ENCODE peak calls at places on chromosome 1, in ten cellular contexts. Q is neural crest cell; A is ovary; H is lower lobe of right lung; W is HFF-Myc; V is cardiac muscle cell; I is GM10248; U is heart left ventricle; J is AG04449; M is activated CD8-positive, alpha-beta T cell treated with anti-CD3 and anti-CD28 coated beads for 36 hours. Z is an unnamed sample.

GRCh38 chr1:221439734-221440436 is 302.0 kb downstream of the DUSP10 start:
- DNase-seq in H (no peak), Q (no peak), J (peak), W (peak), M (peak), A (no peak), I (no peak), U (no peak), V (peak), Z (no peak)

GRCh38 chr1:187787696-187788095 is 958.9 kb downstream of the PLA2G4A start:
- DNase-seq in A (no peak), W (no peak), Q (no peak), M (no peak), I (no peak), H (no peak), V (no peak), J (no peak), U (no peak), Z (no peak)

GRCh38 chr1:22143586-22144033 is 713 bp upstream of the WNT4 start:
- DNase-seq in I (no peak), J (no peak), H (no peak), V (no peak), Q (no peak), A (no peak), W (no peak), M (no peak), U (no peak), Z (no peak)

GRCh38 chr1:3746389-3746783 is 5.9 kb upstream of the CCDC27 start:
- DNase-seq in M (no peak), A (no peak), U (peak), J (no peak), W (no peak), H (peak), I (no peak), V (no peak), Q (no peak), Z (no peak)

GRCh38 chr1:109621402-109622101 is 1.9 kb downstream of the AMPD2 start:
- DNase-seq in I (peak), J (no peak), M (peak), V (no peak), A (no peak), Q (no peak), U (no peak), W (no peak), H (no peak), Z (no peak)

GRCh38 chr1:46166521-46167462 is 8.1 kb upstream of the TSPAN1 start:
- DNase-seq in H (peak), V (no peak), Q (no peak), M (peak), W (no peak), I (peak), U (peak), A (peak), J (no peak), Z (peak)

GRCh38 chr1:206674745-206675175 is 9.9 kb upstream of the MAPKAPK2 start:
- DNase-seq in J (peak), I (no peak), W (peak), H (peak), A (peak), V (peak), M (no peak), U (peak), Q (no peak), Z (peak)

GRCh38 chr1:110948038-110948810 is 15.5 kb downstream of the LRIF1 start:
- DNase-seq in M (no peak), Q (no peak), I (no peak), H (no peak), U (no peak), V (peak), J (no peak), W (no peak), A (no peak), Z (no peak)

GRCh38 chr1:19496529-19496877 is 11.2 kb upstream of the CAPZB start:
- DNase-seq in A (no peak), I (no peak), U (no peak), M (no peak), V (no peak), Q (no peak), H (no peak), J (no peak), W (no peak), Z (no peak)

GRCh38 chr1:183863852-183864251 is 58.9 kb downstream of the RGL1 start:
- DNase-seq in J (no peak), M (no peak), U (no peak), A (no peak), I (no peak), Q (no peak), V (no peak), H (no peak), W (no peak), Z (no peak)

GRCh38 chr1:117258791-117259190 is 48.1 kb upstream of the VTCN1 start:
- DNase-seq in A (no peak), I (no peak), J (no peak), M (no peak), H (no peak), V (no peak), U (no peak), Q (no peak), W (no peak), Z (no peak)

GRCh38 chr1:203219934-203220333 is 9.5 kb downstream of the CHIT1 start:
- DNase-seq in M (peak), W (no peak), U (no peak), I (no peak), A (no peak), V (no peak), Q (no peak), H (no peak), J (no peak), Z (no peak)

GRCh38 chr1:14924455-14925325 is 228.9 kb upstream of the TMEM51 start:
- DNase-seq in J (no peak), H (peak), U (no peak), M (peak), W (no peak), I (peak), A (peak), V (peak), Q (peak), Z (peak)

GRCh38 chr1:229440821-229441537 is 7.1 kb upstream of the ACTA1 start:
- DNase-seq in U (peak), M (peak), H (no peak), V (peak), W (no peak), A (no peak), Q (no peak), J (peak), I (peak), Z (no peak)

GRCh38 chr1:158200509-158200908 is 19.8 kb downstream of the CD1D start:
- DNase-seq in M (no peak), V (no peak), A (no peak), U (no peak), W (no peak), J (no peak), Q (no peak), I (no peak), H (no peak), Z (no peak)

GRCh38 chr1:27551170-27551952 is 52.6 kb downstream of the AHDC1 start:
- DNase-seq in I (no peak), W (no peak), M (no peak), A (no peak), V (no peak), Q (no peak), H (no peak), U (peak), J (no peak), Z (no peak)

GRCh38 chr1:87284456-87285240 is 44.0 kb upstream of the LMO4 start:
- DNase-seq in Q (no peak), M (no peak), H (no peak), V (no peak), A (no peak), J (no peak), U (no peak), W (no peak), I (no peak), Z (no peak)

GRCh38 chr1:242877229-242877628 is 352.7 kb upstream of the PLD5 start:
- DNase-seq in U (no peak), H (no peak), V (no peak), W (no peak), J (no peak), M (no peak), Q (no peak), A (no peak), I (no peak), Z (no peak)

GRCh38 chr1:11730429-11730861 is 5.5 kb upstream of the AGTRAP start:
- DNase-seq in M (peak), Q (no peak), U (no peak), W (no peak), J (no peak), A (no peak), V (peak), H (no peak), I (peak), Z (no peak)

GRCh38 chr1:42849944-42850343 is 3.5 kb downstream of the ZNF691 start:
- DNase-seq in V (no peak), J (no peak), H (no peak), A (no peak), W (no peak), I (no peak), M (no peak), U (no peak), Q (no peak), Z (no peak)

GRCh38 chr1:84982395-84982794 is 14.5 kb downstream of the MCOLN2 start:
- DNase-seq in W (no peak), Q (no peak), A (no peak), I (no peak), V (no peak), H (no peak), M (no peak), J (no peak), U (no peak), Z (no peak)

GRCh38 chr1:47478090-47478489 is 40.2 kb downstream of the FOXD2 start:
- DNase-seq in U (no peak), J (no peak), I (no peak), Q (no peak), W (no peak), H (peak), V (peak), A (no peak), M (no peak), Z (peak)

GRCh38 chr1:64042331-64043100 is 160.9 kb upstream of the UBE2U start:
- DNase-seq in Q (no peak), J (peak), U (peak), I (no peak), H (no peak), W (peak), V (peak), A (peak), M (no peak), Z (no peak)

GRCh38 chr1:77825356-77825709 is 45.9 kb downstream of the MIGA1 start:
- DNase-seq in A (no peak), J (peak), M (peak), I (peak), U (no peak), Q (no peak), H (no peak), V (peak), W (peak), Z (no peak)

GRCh38 chr1:108801101-108801500 is 54.6 kb downstream of the STXBP3 start:
- DNase-seq in A (no peak), U (no peak), M (no peak), H (no peak), V (peak), W (no peak), J (no peak), I (no peak), Q (no peak), Z (no peak)

GRCh38 chr1:163999131-163999530 is 559.9 kb upstream of the PBX1 start:
- DNase-seq in M (no peak), W (no peak), V (no peak), U (no peak), J (no peak), Q (no peak), H (no peak), I (no peak), A (no peak), Z (no peak)

GRCh38 chr1:61993331-61993961 is 201.2 kb upstream of the L1TD1 start:
- DNase-seq in V (peak), M (no peak), W (no peak), U (no peak), A (no peak), H (no peak), I (no peak), J (no peak), Q (no peak), Z (no peak)

GRCh38 chr1:118993712-118994049 is 5.5 kb upstream of the TBX15 start:
- DNase-seq in I (no peak), A (no peak), H (no peak), Q (no peak), U (no peak), J (no peak), M (no peak), V (no peak), W (no peak), Z (no peak)

GRCh38 chr1:27539901-27540861 is 50.2 kb upstream of the WASF2 start:
- DNase-seq in W (no peak), J (no peak), A (no peak), V (no peak), M (no peak), Q (no peak), H (no peak), I (no peak), U (no peak), Z (no peak)

GRCh38 chr1:223129229-223129851 is 13.7 kb downstream of the TLR5 start:
- DNase-seq in J (no peak), I (peak), A (peak), Q (peak), W (no peak), H (peak), U (peak), M (peak), V (peak), Z (peak)

GRCh38 chr1:203625623-203626189 is 926 bp upstream of the ATP2B4 start:
- DNase-seq in M (peak), V (peak), J (no peak), W (no peak), A (peak), H (no peak), U (peak), I (peak), Q (no peak), Z (no peak)

GRCh38 chr1:248873993-248874671 is 15.2 kb upstream of the ZNF692 start:
- DNase-seq in V (no peak), U (peak), I (peak), J (no peak), W (peak), Q (peak), A (peak), M (peak), H (peak), Z (peak)

GRCh38 chr1:248872752-248873408 is 14.0 kb upstream of the ZNF692 start:
- DNase-seq in Q (peak), V (peak), W (no peak), I (peak), M (peak), A (peak), H (peak), J (no peak), U (peak), Z (peak)

GRCh38 chr1:248871837-248872401 is 13.0 kb upstream of the ZNF692 start:
- DNase-seq in M (no peak), A (no peak), I (no peak), J (no peak), U (no peak), W (no peak), Q (no peak), V (no peak), H (no peak), Z (no peak)

DNA sequence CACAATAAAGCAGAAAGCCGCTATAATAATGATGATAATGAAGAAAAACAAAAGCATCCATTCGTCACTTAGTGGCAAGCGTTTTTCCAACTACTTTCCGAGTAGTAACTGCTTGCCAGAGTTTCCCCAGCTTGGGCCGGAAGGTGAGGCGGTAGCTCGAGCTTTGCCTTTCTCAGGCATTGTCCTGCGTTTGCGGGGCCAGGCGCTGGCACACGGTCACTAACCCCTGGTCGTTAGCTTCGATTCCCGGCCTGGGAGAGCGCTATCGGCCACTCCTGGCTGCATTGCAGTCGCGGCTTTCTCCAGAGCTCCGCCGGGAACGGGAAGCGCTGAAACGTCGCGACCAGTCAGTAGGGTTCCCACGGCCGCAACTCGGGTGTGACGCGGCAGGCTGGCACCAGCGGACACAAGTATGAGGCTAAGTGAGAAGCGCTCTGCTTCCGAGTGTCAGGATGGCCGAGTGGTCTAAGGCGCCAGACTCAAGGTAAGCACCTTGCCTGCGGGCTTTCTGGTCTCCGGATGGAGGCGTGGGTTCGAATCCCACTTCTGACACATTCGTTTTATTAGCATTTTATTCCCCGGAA is 14.6 kb upstream of the ZNF692 start:
- DNase-seq in A (peak), V (peak), J (peak), I (peak), H (peak), Q (peak), U (peak), W (peak), M (peak), Z (peak)
- TF ChIP-seq CTCF in A (no peak), V (no peak), J (no peak), I (no peak), H (no peak), Q (no peak), U (no peak), W (no peak), M (no peak), Z (no peak)

GRCh38 chr1:56416385-56416972 is 162.9 kb downstream of the PLPP3 start:
- DNase-seq in V (peak), Q (no peak), M (no peak), A (no peak), J (no peak), W (no peak), I (no peak), H (no peak), U (no peak), Z (no peak)
- TF ChIP-seq CTCF in V (peak), Q (peak), M (no peak), A (no peak), J (no peak), W (no peak), I (no peak), H (peak), U (no peak), Z (peak)

GRCh38 chr1:241485554-241485992 is 34.0 kb downstream of the FH start:
- DNase-seq in H (no peak), V (peak), M (peak), J (no peak), Q (no peak), W (no peak), I (peak), A (no peak), U (no peak), Z (no peak)
- TF ChIP-seq CTCF in H (no peak), V (peak), M (peak), J (peak), Q (peak), W (peak), I (peak), A (no peak), U (no peak), Z (peak)

GRCh38 chr1:39268112-39268581 is 63.7 kb downstream of the MACF1 start:
- DNase-seq in Q (no peak), M (peak), W (peak), I (peak), V (peak), J (peak), A (peak), U (peak), H (no peak), Z (no peak)

GRCh38 chr1:39268906-39269305 is 64.4 kb downstream of the MACF1 start:
- DNase-seq in A (no peak), V (no peak), H (no peak), W (no peak), M (no peak), I (no peak), U (no peak), J (no peak), Q (no peak), Z (no peak)

GRCh38 chr1:39269349-39269748 is 64.9 kb downstream of the MACF1 start:
- DNase-seq in W (no peak), A (no peak), I (no peak), U (no peak), V (no peak), H (no peak), M (no peak), Q (no peak), J (no peak), Z (no peak)

GRCh38 chr1:39266792-39267191 is 62.3 kb downstream of the MACF1 start:
- DNase-seq in H (no peak), I (no peak), A (no peak), J (no peak), U (no peak), Q (no peak), W (no peak), V (no peak), M (no peak), Z (no peak)

DNA sequence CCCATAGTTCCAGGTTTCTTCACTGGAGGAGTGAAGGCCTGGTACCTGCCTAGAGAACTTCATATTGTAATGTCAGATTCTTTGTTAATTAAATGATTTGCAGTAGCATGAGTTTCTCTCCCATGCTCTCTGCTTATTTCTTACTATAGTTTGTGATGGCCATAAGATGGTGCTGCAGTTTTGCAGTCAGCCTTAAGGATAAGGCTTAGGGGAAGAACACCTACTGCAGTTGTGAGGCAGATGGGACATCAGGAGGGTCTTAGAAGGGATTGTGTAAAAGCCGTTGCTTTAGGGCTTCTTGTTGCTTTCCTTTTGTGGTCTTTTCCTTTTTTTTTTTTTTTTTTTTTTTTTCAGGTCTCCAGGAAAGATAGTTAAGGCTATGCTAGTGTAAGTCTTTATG is 61.8 kb downstream of the MACF1 start:
- DNase-seq in J (no peak), I (no peak), H (no peak), W (no peak), M (no peak), A (no peak), U (no peak), Q (no peak), V (peak), Z (no peak)
- TF ChIP-seq CTCF in J (no peak), I (peak), H (no peak), W (peak), M (no peak), A (no peak), U (no peak), Q (no peak), V (peak), Z (no peak)

DNA sequence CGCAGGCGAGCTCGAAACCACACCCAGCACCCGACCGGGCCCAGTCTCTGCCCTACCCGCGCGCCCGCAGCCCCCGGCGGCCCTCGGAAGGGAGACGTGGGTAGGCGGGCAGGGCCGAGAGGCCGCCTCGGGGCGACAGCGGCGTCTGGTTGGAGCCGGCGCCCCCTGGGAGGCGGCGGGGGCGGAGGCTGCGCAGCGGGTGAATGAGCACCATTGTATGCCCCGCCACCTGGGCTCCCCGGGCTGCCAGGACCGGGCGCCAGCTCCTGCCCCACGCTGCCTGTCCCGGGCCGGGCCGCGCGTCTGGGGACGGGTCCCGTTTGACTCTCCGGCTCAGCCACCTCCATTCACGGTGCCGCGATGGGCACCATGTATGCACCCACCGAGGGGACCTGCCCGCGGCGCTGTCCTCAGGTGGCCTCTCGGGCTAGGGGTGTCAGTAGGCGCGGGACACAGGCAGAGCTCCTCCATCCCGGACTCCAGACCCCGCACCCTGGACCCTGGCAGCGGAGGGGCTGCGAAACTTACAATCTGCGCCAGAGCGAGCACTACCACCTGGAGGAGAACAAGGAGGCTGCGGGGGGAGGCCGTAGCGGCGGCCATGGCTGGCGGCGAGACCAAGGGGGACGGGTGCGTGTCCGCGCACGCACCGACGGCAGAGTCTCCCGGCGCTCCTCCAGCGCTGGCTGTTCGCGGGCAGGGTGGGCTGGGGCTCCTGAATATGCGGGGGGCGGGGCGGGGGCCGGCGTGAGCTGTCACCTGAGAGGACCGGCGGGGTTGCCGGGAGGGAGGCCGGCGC is at the start of gene COL9A2:
- DNase-seq in I (peak), U (peak), H (peak), W (no peak), M (peak), A (no peak), Q (peak), V (peak), J (no peak), Z (no peak)
- TF ChIP-seq CTCF in I (no peak), U (no peak), H (no peak), W (no peak), M (no peak), A (no peak), Q (peak), V (no peak), J (no peak), Z (no peak)

GRCh38 chr1:8880068-8880676 is 1.7 kb upstream of the ENO1 start:
- DNase-seq in V (peak), A (peak), M (peak), I (peak), U (no peak), H (no peak), J (peak), Q (no peak), W (peak), Z (peak)

GRCh38 chr1:8876099-8876496 is 2.4 kb downstream of the ENO1 start:
- DNase-seq in V (no peak), J (no peak), U (no peak), W (no peak), H (no peak), Q (no peak), A (no peak), I (no peak), M (no peak), Z (no peak)

GRCh38 chr1:8883510-8883909 is 5.0 kb upstream of the ENO1 start:
- DNase-seq in U (no peak), A (no peak), I (no peak), V (no peak), M (no peak), Q (no peak), W (no peak), J (no peak), H (no peak), Z (no peak)

GRCh38 chr1:8878448-8879347 is at the start of gene ENO1:
- DNase-seq in U (peak), A (peak), W (peak), Q (peak), M (peak), H (peak), I (peak), V (peak), J (peak), Z (peak)

GRCh38 chr1:8879348-8880067 is 1.0 kb upstream of the ENO1 start:
- DNase-seq in W (no peak), A (no peak), H (no peak), M (no peak), J (no peak), U (no peak), I (no peak), V (no peak), Q (no peak), Z (no peak)
- TF ChIP-seq CTCF in W (no peak), A (peak), H (no peak), M (peak), J (peak), U (peak), I (peak), V (peak), Q (no peak), Z (no peak)

Z was measured in upper lobe of right lung.